ENCODE peak calls at places on chromosome 2, in eight cellular contexts. N is pons; Y is T-helper 1 cell; P is adrenal gland; C is CD8-positive, alpha-beta memory T cell; S is HFFc6; B is A549; E is AG08395. R is an unnamed sample.

GRCh38 chr2:55109219-55109891 is 59.1 kb upstream of the RTN4 start:
- DNase-seq in N (no peak), Y (no peak), P (no peak), C (no peak), S (peak), B (peak), E (no peak), R (no peak)

GRCh38 chr2:102527086-102527485 is 54.1 kb downstream of the SLC9A4 start:
- DNase-seq in N (no peak), Y (no peak), P (no peak), C (no peak), S (no peak), B (no peak), E (no peak), R (no peak)

GRCh38 chr2:73972846-73973245 is 11.9 kb upstream of the TET3 start:
- DNase-seq in N (no peak), Y (no peak), P (no peak), C (no peak), S (no peak), B (no peak), E (no peak), R (no peak)

GRCh38 chr2:48148841-48149240 is 242.5 kb upstream of the FBXO11 start:
- DNase-seq in N (no peak), Y (no peak), P (no peak), C (no peak), S (no peak), B (no peak), E (no peak), R (no peak)

GRCh38 chr2:43100362-43100882 is 126.0 kb downstream of the ZFP36L2 start:
- DNase-seq in N (no peak), Y (no peak), P (no peak), C (no peak), S (no peak), B (no peak), E (no peak), R (no peak)

GRCh38 chr2:98870516-98871158 is 65.4 kb downstream of the CRACDL start:
- DNase-seq in N (no peak), Y (no peak), P (no peak), C (no peak), S (no peak), B (no peak), E (no peak), R (no peak)

GRCh38 chr2:122927217-122927616 is 1097.9 kb upstream of the CNTNAP5 start:
- DNase-seq in N (peak), Y (no peak), P (no peak), C (no peak), S (no peak), B (no peak), E (no peak), R (no peak)

GRCh38 chr2:238527565-238527964 is 100.8 kb downstream of the ASB1 start:
- DNase-seq in N (no peak), Y (no peak), P (no peak), C (no peak), S (peak), B (peak), E (peak), R (no peak)

GRCh38 chr2:100416397-100416938 is 1.0 kb downstream of the CHST10 start:
- DNase-seq in N (no peak), Y (no peak), P (no peak), C (no peak), S (no peak), B (no peak), E (no peak), R (no peak)

GRCh38 chr2:21194828-21195227 is 71.1 kb downstream of the TDRD15 start:
- DNase-seq in N (peak), Y (no peak), P (no peak), C (no peak), S (no peak), B (no peak), E (no peak), R (no peak)

GRCh38 chr2:171411214-171411613 is 22.6 kb downstream of the METTL8 start:
- DNase-seq in N (no peak), Y (no peak), P (no peak), C (no peak), S (no peak), B (no peak), E (no peak), R (no peak)

GRCh38 chr2:64730551-64731305 is 77.0 kb upstream of the SERTAD2 start:
- DNase-seq in N (peak), Y (no peak), P (peak), C (peak), S (peak), B (no peak), E (peak), R (peak)

GRCh38 chr2:136065907-136066306 is 52.0 kb downstream of the CXCR4 start:
- DNase-seq in N (no peak), Y (no peak), P (no peak), C (no peak), S (no peak), B (no peak), E (no peak), R (no peak)

GRCh38 chr2:228658998-228659397 is 477.5 kb upstream of the SPHKAP start:
- DNase-seq in N (no peak), Y (no peak), P (peak), C (no peak), S (peak), B (no peak), E (peak), R (no peak)